ENCODE peak calls at places on chromosomes 7 and 10, in four cellular contexts. R is body of pancreas, N is endodermal cell, Y is left ventricle myocardium superior. I is an unnamed sample.

GRCh38 chr10:110802551-110803238 is 69.0 kb upstream of the PDCD4 start:
- DNase-seq in N (no peak), R (peak), Y (peak), I (peak)

GRCh38 chr7:34190299-34190698 is 285.0 kb downstream of the BMPER start:
- DNase-seq in N (no peak), R (no peak), Y (peak), I (no peak)

GRCh38 chr10:68735119-68735518 is 14.1 kb downstream of the CCAR1 start:
- DNase-seq in R (no peak), Y (no peak), N (no peak), I (no peak)

GRCh38 chr10:33223326-33224014 is 111.0 kb downstream of the NRP1 start:
- DNase-seq in Y (no peak), R (no peak), N (no peak), I (no peak)

GRCh38 chr10:104081998-104082397 is 3.7 kb downstream of the COL17A1 start:
- DNase-seq in N (no peak), Y (no peak), R (no peak), I (no peak)

GRCh38 chr7:107147464-107148214 is 21.2 kb upstream of the HBP1 start:
- DNase-seq in R (peak), N (peak), Y (no peak), I (no peak)

GRCh38 chr10:69644658-69645295 is 14.7 kb downstream of the FAM241B start:
- DNase-seq in R (peak), N (peak), Y (peak), I (peak)

GRCh38 chr7:112789453-112789823 is 755 bp downstream of the TMEM168 start:
- DNase-seq in R (no peak), Y (no peak), N (no peak), I (no peak)

GRCh38 chr10:12543589-12543988 is 194.2 kb downstream of the CAMK1D start:
- DNase-seq in R (no peak), Y (no peak), N (peak), I (no peak)

GRCh38 chr7:27608776-27609495 is 53.7 kb downstream of the HIBADH start:
- DNase-seq in N (no peak), R (no peak), Y (no peak), I (no peak)

GRCh38 chr7:144780071-144780608 is 55.7 kb downstream of the TPK1 start:
- DNase-seq in Y (no peak), R (no peak), N (no peak), I (no peak)

GRCh38 chr10:110168601-110169481 is 38.6 kb upstream of the MXI1 start:
- DNase-seq in R (no peak), N (peak), Y (no peak), I (no peak)

GRCh38 chr7:2971914-2972530 is 71.6 kb downstream of the CARD11 start:
- DNase-seq in Y (no peak), R (no peak), N (peak), I (no peak)

GRCh38 chr7:84092207-84092606 is 102.4 kb downstream of the SEMA3A start:
- DNase-seq in R (no peak), Y (no peak), N (no peak), I (no peak)

GRCh38 chr10:35413985-35414861 is 77.9 kb downstream of the CCNY start:
- DNase-seq in Y (no peak), N (peak), R (no peak), I (no peak)

GRCh38 chr10:52578871-52579405 is 193.6 kb downstream of the MBL2 start:
- DNase-seq in N (no peak), Y (no peak), R (no peak), I (no peak)

GRCh38 chr7:92714767-92715166 is 121.6 kb downstream of the CDK6 start:
- DNase-seq in Y (no peak), N (no peak), R (no peak), I (no peak)

GRCh38 chr10:49348593-49348992 is 47.3 kb downstream of the DRGX start:
- DNase-seq in N (no peak), Y (no peak), R (no peak), I (no peak)

GRCh38 chr10:23994459-23995046 is 214.4 kb upstream of the KIAA1217 start:
- DNase-seq in N (peak), R (peak), Y (peak), I (peak)

GRCh38 chr10:86795353-86795752 is 38.9 kb downstream of the BMPR1A start:
- DNase-seq in N (no peak), Y (no peak), R (no peak), I (no peak)

GRCh38 chr7:40711706-40712105 is 576.9 kb downstream of the SUGCT start:
- DNase-seq in Y (no peak), N (no peak), R (no peak), I (no peak)

GRCh38 chr10:35334297-35334696 is 2.0 kb upstream of the CCNY start:
- DNase-seq in R (no peak), Y (no peak), N (no peak), I (no peak)

GRCh38 chr7:131627589-131628212 is 71.3 kb upstream of the PODXL start:
- DNase-seq in Y (no peak), N (peak), R (no peak), I (peak)

GRCh38 chr10:36211856-36212255 is 569.8 kb upstream of the FZD8 start:
- DNase-seq in Y (no peak), R (no peak), N (no peak), I (no peak)

GRCh38 chr10:20683345-20683744 is 213.8 kb downstream of the NEBL start:
- DNase-seq in R (no peak), Y (no peak), N (no peak), I (no peak)

GRCh38 chr7:1096156-1097119 is 8.5 kb downstream of the GPER1 start:
- DNase-seq in Y (peak), R (peak), N (no peak), I (no peak)

GRCh38 chr10:6052247-6053221 is 9.6 kb downstream of the IL2RA start:
- DNase-seq in R (no peak), N (peak), Y (no peak), I (no peak)

GRCh38 chr7:91945476-91945875 is 4.8 kb downstream of the AKAP9 start:
- DNase-seq in Y (no peak), R (peak), N (no peak), I (no peak)

GRCh38 chr10:113680172-113681111 is 730 bp downstream of the CASP7 start:
- DNase-seq in Y (peak), R (peak), N (no peak), I (no peak)

GRCh38 chr7:156163747-156164146 is 351.5 kb upstream of the SHH start:
- DNase-seq in R (no peak), Y (no peak), N (peak), I (no peak)

GRCh38 chr10:44196008-44196320 is 188.9 kb downstream of the CXCL12 start:
- DNase-seq in R (no peak), Y (no peak), N (no peak), I (no peak)

GRCh38 chr7:137935849-137936508 is 65.9 kb downstream of the CREB3L2 start:
- DNase-seq in N (no peak), Y (no peak), R (no peak), I (no peak)

GRCh38 chr10:113000876-113001598 is 51.0 kb downstream of the TCF7L2 start:
- DNase-seq in N (peak), R (peak), Y (peak), I (no peak)

GRCh38 chr7:27102578-27103442 is at the start of gene HOXA2:
- DNase-seq in R (no peak), Y (no peak), N (peak), I (no peak)

GRCh38 chr10:128274938-128275337 is 148.7 kb upstream of the MKI67 start:
- DNase-seq in R (peak), Y (peak), N (no peak), I (no peak)

GRCh38 chr10:45179716-45180115 is 135.7 kb downstream of the OR13A1 start:
- DNase-seq in R (no peak), N (no peak), Y (peak), I (no peak)

GRCh38 chr10:77637986-77638765 is 568 bp upstream of the KCNMA1 start:
- DNase-seq in Y (peak), N (peak), R (peak), I (peak)

GRCh38 chr7:120864146-120864920 is 6.4 kb upstream of the TSPAN12 start:
- DNase-seq in R (no peak), Y (no peak), N (no peak), I (no peak)

GRCh38 chr7:47827886-47828285 is 120.4 kb downstream of the PKD1L1 start:
- DNase-seq in N (no peak), R (no peak), Y (no peak), I (no peak)